ENCODE peak calls at places on chromosomes 5 and 9, in seven cellular contexts. F is T-helper 2 cell; Z is stimulated activated CD8-positive, alpha-beta memory T cell treated with anti-CD3 and anti-CD28 coated beads, Interleukin-12 subunit alpha, Interleukin-12 subunit beta, amount 100 ng/mL, for 4 hours; L is NCI-H345; C is WTC11; A is tibial artery; S is activated CD4-positive, CD25-positive, alpha-beta regulatory T cell treated with anti-CD3 and anti-CD28 coated beads, Interleukin-2, amount 50 U/mL, for 72 hours. E is an unnamed sample.

GRCh38 chr5:36079200-36079761 is 12.6 kb upstream of the UGT3A2 start:
- DNase-seq in F (no peak), Z (no peak), L (peak), C (peak), A (no peak), S (no peak), E (peak)

GRCh38 chr5:1522601-1523479 is 920 bp downstream of the LPCAT1 start:
- DNase-seq in F (no peak), Z (no peak), L (peak), C (peak), A (peak), S (peak), E (no peak)

GRCh38 chr5:173434270-173434669 is 106.1 kb upstream of the STC2 start:
- DNase-seq in F (no peak), Z (no peak), L (no peak), C (no peak), A (no peak), S (no peak), E (no peak)

GRCh38 chr5:128532127-128532526 is 5.9 kb downstream of the FBN2 start:
- DNase-seq in F (no peak), Z (no peak), L (no peak), C (no peak), A (no peak), S (no peak), E (no peak)

GRCh38 chr9:97518909-97519307 is 17.4 kb downstream of the TMOD1 start:
- DNase-seq in F (no peak), Z (no peak), L (no peak), C (no peak), A (peak), S (no peak), E (no peak)

GRCh38 chr9:21789541-21790037 is 12.8 kb upstream of the MTAP start:
- DNase-seq in F (peak), Z (no peak), L (peak), C (peak), A (peak), S (no peak), E (peak)

GRCh38 chr9:127136081-127136879 is 13.8 kb upstream of the ANGPTL2 start:
- DNase-seq in F (no peak), Z (no peak), L (no peak), C (no peak), A (no peak), S (no peak), E (no peak)

GRCh38 chr5:38497946-38498345 is 58.5 kb downstream of the LIFR start:
- DNase-seq in F (no peak), Z (no peak), L (no peak), C (no peak), A (no peak), S (no peak), E (no peak)

GRCh38 chr5:1091632-1092031 is 20.2 kb downstream of the SLC12A7 start:
- DNase-seq in F (no peak), Z (no peak), L (no peak), C (no peak), A (no peak), S (no peak), E (no peak)

GRCh38 chr5:147148715-147149114 is 86.1 kb upstream of the STK32A start:
- DNase-seq in F (no peak), Z (no peak), L (no peak), C (no peak), A (no peak), S (no peak), E (no peak)

GRCh38 chr5:169433221-169433651 is 132.3 kb upstream of the SLIT3 start:
- DNase-seq in F (no peak), Z (no peak), L (no peak), C (no peak), A (no peak), S (no peak), E (no peak)

GRCh38 chr5:93845376-93845775 is 104.0 kb upstream of the POU5F2 start:
- DNase-seq in F (no peak), Z (no peak), L (no peak), C (no peak), A (no peak), S (no peak), E (no peak)

GRCh38 chr9:7780261-7780988 is 19.2 kb downstream of the DMAC1 start:
- DNase-seq in F (no peak), Z (no peak), L (no peak), C (no peak), A (no peak), S (no peak), E (no peak)

GRCh38 chr5:21806943-21807342 is 1046.2 kb downstream of the CDH12 start:
- DNase-seq in F (no peak), Z (no peak), L (no peak), C (no peak), A (no peak), S (no peak), E (no peak)

GRCh38 chr9:133467101-133467500 is 7.3 kb downstream of the CACFD1 start:
- DNase-seq in F (no peak), Z (no peak), L (no peak), C (peak), A (no peak), S (no peak), E (no peak)

GRCh38 chr9:133604214-133604613 is 5.0 kb downstream of the FAM163B start:
- DNase-seq in F (no peak), Z (peak), L (peak), C (no peak), A (no peak), S (no peak), E (no peak)